ENCODE peak calls at places on chromosomes 7 and 10, in eight cellular contexts. D is COR-L47; Y is activated T-helper 1 cell treated with anti-CD3 and anti-CD28 coated beads, Interleukin-12 subunit alpha, Interleukin-12 subunit beta, Interleukin-2, Interleukin-4 antibody, amounts not matched to agents 30 ng/mL and 10 ng/mL and 1 ng/mL, durations not matched to agents 14 hours and 24 hours and 36 hours; V is left ventricle myocardium superior; R is hippocampal formation; C is hepatic stellate cell; O is left ventricle myocardium inferior; T is LHCN-M2. P is an unnamed sample.
A peak's percentile ranks its signal among the peaks of the same experiment; 100 is the strongest.

GRCh38 chr10:94785211-94785610 is 22.7 kb downstream of the CYP2C19 start:
- DNase-seq in D (no peak), R (no peak), Y (no peak), T (peak; percentile 0), V (no peak), C (no peak), O (no peak), P (no peak)

GRCh38 chr10:69819713-69820506 is 18.2 kb downstream of the COL13A1 start:
- DNase-seq in R (no peak), D (no peak), C (peak; percentile 63), Y (no peak), V (no peak), O (no peak), T (peak; percentile 44), P (no peak)

GRCh38 chr7:85851571-85852193 is 664.8 kb upstream of the SEMA3D start:
- DNase-seq in R (peak; percentile 68), C (peak; percentile 3), Y (no peak), D (peak; percentile 9), T (peak; percentile 2), O (no peak), V (no peak), P (no peak)

GRCh38 chr7:100801833-100802568 is 25.3 kb downstream of the EPHB4 start:
- DNase-seq in C (peak; percentile 34), O (peak; percentile 35), Y (no peak), D (peak; percentile 69), V (no peak), R (no peak), T (peak; percentile 96), P (no peak)

GRCh38 chr7:8295638-8296361 is 33.8 kb upstream of the ICA1 start:
- DNase-seq in R (peak; percentile 94), C (peak; percentile 51), T (peak; percentile 86), O (no peak), D (peak; percentile 94), Y (peak; percentile 8), V (no peak), P (peak; percentile 29)

GRCh38 chr10:121154846-121155245 is 303.7 kb downstream of the WDR11 start:
- DNase-seq in C (no peak), D (no peak), V (no peak), O (no peak), Y (no peak), T (peak; percentile 49), R (peak; percentile 97), P (no peak)

GRCh38 chr10:95447733-95448132 is 113.4 kb downstream of the SORBS1 start:
- DNase-seq in R (no peak), Y (no peak), T (no peak), V (no peak), C (no peak), D (no peak), O (no peak), P (no peak)

GRCh38 chr10:19290770-19291169 is 242.2 kb downstream of the MALRD1 start:
- DNase-seq in Y (no peak), C (no peak), V (no peak), O (no peak), D (no peak), R (no peak), T (no peak), P (no peak)

GRCh38 chr7:75971961-75972763 is 22.2 kb downstream of the TMEM120A start:
- DNase-seq in D (no peak), T (peak; percentile 46), Y (no peak), V (peak; percentile 81), C (peak; percentile 28), R (no peak), O (peak; percentile 74), P (peak; percentile 83)

GRCh38 chr7:65448824-65449504 is 75.3 kb downstream of the ZNF92 start:
- DNase-seq in V (no peak), D (no peak), R (no peak), C (no peak), O (no peak), T (peak; percentile 63), Y (no peak), P (no peak)

GRCh38 chr7:20783131-20783715 is 3.5 kb downstream of the SP8 start:
- DNase-seq in D (no peak), R (no peak), Y (no peak), C (no peak), O (no peak), T (no peak), V (no peak), P (no peak)

GRCh38 chr7:50940621-50941020 is 157.9 kb upstream of the GRB10 start:
- DNase-seq in C (no peak), T (peak; percentile 88), D (no peak), R (no peak), Y (no peak), O (no peak), V (no peak), P (no peak)

GRCh38 chr7:28245108-28245868 is 64.7 kb upstream of the JAZF1 start:
- DNase-seq in V (no peak), O (no peak), T (no peak), Y (no peak), D (no peak), R (no peak), C (no peak), P (no peak)

GRCh38 chr10:4136121-4136520 is 351.1 kb upstream of the KLF6 start:
- DNase-seq in R (no peak), C (no peak), V (no peak), O (no peak), T (no peak), Y (no peak), D (no peak), P (no peak)

GRCh38 chr7:151368136-151368571 is 26.5 kb downstream of the NUB1 start:
- DNase-seq in D (peak; percentile 68), C (peak; percentile 77), O (peak; percentile 79), R (peak; percentile 48), T (peak; percentile 70), Y (peak; percentile 64), V (peak; percentile 90), P (peak; percentile 85)

GRCh38 chr10:75398630-75399460 is 2.7 kb downstream of the ZNF503 start:
- DNase-seq in T (no peak), R (no peak), C (peak; percentile 57), O (peak; percentile 38), Y (no peak), D (no peak), V (peak; percentile 57), P (no peak)

GRCh38 chr7:75658369-75658768 is 80.4 kb downstream of the HIP1 start:
- DNase-seq in D (no peak), R (no peak), Y (no peak), C (peak; percentile 56), O (no peak), V (no peak), T (peak; percentile 47), P (no peak)

GRCh38 chr7:157718303-157719007 is 381.7 kb downstream of the DNAJB6 start:
- DNase-seq in R (no peak), C (no peak), V (no peak), O (no peak), T (no peak), Y (no peak), D (no peak), P (no peak)

GRCh38 chr10:72261323-72262018 is 12.3 kb upstream of the DDIT4 start:
- DNase-seq in O (no peak), V (no peak), T (peak; percentile 31), R (no peak), D (no peak), C (no peak), Y (peak; percentile 70), P (no peak)

GRCh38 chr7:157044151-157044687 is 33.8 kb upstream of the MNX1 start:
- DNase-seq in V (no peak), C (no peak), R (no peak), T (no peak), O (no peak), D (no peak), Y (no peak), P (no peak)

GRCh38 chr10:36366843-36367242 is 724.7 kb upstream of the FZD8 start:
- DNase-seq in Y (no peak), O (no peak), V (no peak), D (no peak), T (peak; percentile 58), C (no peak), R (no peak), P (no peak)

GRCh38 chr7:107622429-107622828 is 38.2 kb upstream of the SLC26A4 start:
- DNase-seq in O (no peak), T (peak; percentile 70), C (peak; percentile 32), R (no peak), V (no peak), D (no peak), Y (no peak), P (no peak)

GRCh38 chr10:34666008-34666700 is 148.9 kb downstream of the PARD3 start:
- DNase-seq in V (no peak), C (peak; percentile 69), R (peak; percentile 38), D (no peak), Y (no peak), O (no peak), T (peak; percentile 85), P (peak; percentile 36)

GRCh38 chr7:70193514-70193913 is 595.2 kb downstream of the AUTS2 start:
- DNase-seq in T (peak; percentile 25), D (peak; percentile 17), C (no peak), Y (no peak), V (no peak), R (no peak), O (no peak), P (no peak)

GRCh38 chr10:42933454-42934340 is 143.2 kb upstream of the RET start:
- DNase-seq in O (no peak), T (no peak), C (no peak), D (peak; percentile 49), V (peak; percentile 43), Y (no peak), R (no peak), P (peak; percentile 48)

GRCh38 chr10:43322769-43323168 is 48.7 kb upstream of the FXYD4 start:
- DNase-seq in D (no peak), O (peak; percentile 86), T (peak; percentile 20), R (peak; percentile 94), Y (peak; percentile 85), C (peak; percentile 45), V (peak; percentile 92), P (peak; percentile 90)

GRCh38 chr7:5429253-5429856 is 5.7 kb upstream of the TNRC18 start:
- DNase-seq in R (no peak), T (peak; percentile 51), D (no peak), C (peak; percentile 63), O (peak; percentile 48), Y (no peak), V (peak; percentile 72), P (peak; percentile 53)

GRCh38 chr7:66769833-66770512 is 29.4 kb downstream of the RABGEF1 start:
- DNase-seq in D (no peak), O (no peak), T (no peak), C (no peak), V (no peak), R (no peak), Y (no peak), P (no peak)

GRCh38 chr10:131071721-131072120 is 239.8 kb downstream of the TCERG1L start:
- DNase-seq in O (no peak), D (no peak), R (no peak), C (no peak), V (no peak), Y (no peak), T (no peak), P (no peak)

GRCh38 chr7:151717415-151717814 is 159.5 kb downstream of the PRKAG2 start:
- DNase-seq in V (no peak), C (no peak), R (peak; percentile 16), O (no peak), T (no peak), Y (no peak), D (no peak), P (no peak)

GRCh38 chr10:15121707-15122106 is 24.6 kb downstream of the RPP38 start:
- DNase-seq in D (no peak), R (no peak), T (no peak), C (no peak), Y (no peak), V (no peak), O (no peak), P (no peak)

GRCh38 chr10:21260060-21260792 is 265.3 kb downstream of the SKIDA1 start:
- DNase-seq in Y (no peak), O (peak; percentile 18), V (peak; percentile 32), R (peak; percentile 25), D (no peak), T (no peak), C (no peak), P (peak; percentile 8)

GRCh38 chr7:40586197-40586596 is 451.4 kb downstream of the SUGCT start:
- DNase-seq in Y (no peak), T (peak; percentile 65), D (no peak), O (no peak), R (no peak), V (no peak), C (peak; percentile 15), P (no peak)

GRCh38 chr10:90363799-90364483 is 493.9 kb downstream of the HTR7 start:
- DNase-seq in C (no peak), D (no peak), R (no peak), V (no peak), T (no peak), Y (no peak), O (no peak), P (no peak)